ENCODE peak calls at places on chromosome 19, in five cellular contexts. One of them, this sample, is unnamed.
A peak's percentile ranks its signal among the peaks of the same experiment; 100 is the strongest.

GRCh38 chr19:28416245-28416644 is 796.7 kb downstream of the UQCRFS1 start:
- DNase-seq in activated CD4-positive, alpha-beta T cell treated with anti-CD3 and anti-CD28 coated beads, Interleukin-2, amount 50 U/mL, for 24 hours: no peak
- DNase-seq in NCI-H2171 treated with DMSO at 0.1 percent for 48 hours: no peak
- DNase-seq in heart left ventricle: no peak
- DNase-seq in brain microvascular endothelial cell: no peak
- DNase-seq in this sample: no peak

GRCh38 chr19:29866011-29866410 is 54.2 kb downstream of the CCNE1 start:
- DNase-seq in heart left ventricle: no peak
- DNase-seq in activated CD4-positive, alpha-beta T cell treated with anti-CD3 and anti-CD28 coated beads, Interleukin-2, amount 50 U/mL, for 24 hours: no peak
- DNase-seq in NCI-H2171 treated with DMSO at 0.1 percent for 48 hours: no peak
- DNase-seq in brain microvascular endothelial cell: no peak
- DNase-seq in this sample: no peak

GRCh38 chr19:7783991-7784421 is 21.0 kb downstream of the CLEC4M start:
- DNase-seq in NCI-H2171 treated with DMSO at 0.1 percent for 48 hours: no peak
- DNase-seq in heart left ventricle: no peak
- DNase-seq in brain microvascular endothelial cell: peak; percentile 7
- DNase-seq in activated CD4-positive, alpha-beta T cell treated with anti-CD3 and anti-CD28 coated beads, Interleukin-2, amount 50 U/mL, for 24 hours: no peak
- DNase-seq in this sample: peak; percentile 24

GRCh38 chr19:32977269-32977668 is 5.2 kb downstream of the FAAP24 start:
- DNase-seq in brain microvascular endothelial cell: no peak
- DNase-seq in NCI-H2171 treated with DMSO at 0.1 percent for 48 hours: no peak
- DNase-seq in activated CD4-positive, alpha-beta T cell treated with anti-CD3 and anti-CD28 coated beads, Interleukin-2, amount 50 U/mL, for 24 hours: no peak
- DNase-seq in heart left ventricle: no peak
- DNase-seq in this sample: no peak

GRCh38 chr19:11198175-11198534 is 810 bp upstream of the KANK2 start:
- DNase-seq in brain microvascular endothelial cell: no peak
- DNase-seq in activated CD4-positive, alpha-beta T cell treated with anti-CD3 and anti-CD28 coated beads, Interleukin-2, amount 50 U/mL, for 24 hours: no peak
- DNase-seq in NCI-H2171 treated with DMSO at 0.1 percent for 48 hours: no peak
- DNase-seq in heart left ventricle: no peak
- DNase-seq in this sample: no peak

GRCh38 chr19:7188682-7189629 is 105.3 kb downstream of the INSR start:
- DNase-seq in heart left ventricle: peak; percentile 61
- DNase-seq in activated CD4-positive, alpha-beta T cell treated with anti-CD3 and anti-CD28 coated beads, Interleukin-2, amount 50 U/mL, for 24 hours: no peak
- DNase-seq in brain microvascular endothelial cell: no peak
- DNase-seq in NCI-H2171 treated with DMSO at 0.1 percent for 48 hours: no peak
- DNase-seq in this sample: no peak

GRCh38 chr19:919157-920050 is 2.3 kb downstream of the KISS1R start:
- DNase-seq in NCI-H2171 treated with DMSO at 0.1 percent for 48 hours: peak; percentile 84
- DNase-seq in heart left ventricle: no peak
- DNase-seq in activated CD4-positive, alpha-beta T cell treated with anti-CD3 and anti-CD28 coated beads, Interleukin-2, amount 50 U/mL, for 24 hours: no peak
- DNase-seq in brain microvascular endothelial cell: no peak
- DNase-seq in this sample: no peak

GRCh38 chr19:46748325-46749109 is 2.3 kb upstream of the STRN4 start:
- DNase-seq in brain microvascular endothelial cell: peak; percentile 55
- DNase-seq in activated CD4-positive, alpha-beta T cell treated with anti-CD3 and anti-CD28 coated beads, Interleukin-2, amount 50 U/mL, for 24 hours: peak; percentile 65
- DNase-seq in heart left ventricle: peak; percentile 67
- DNase-seq in NCI-H2171 treated with DMSO at 0.1 percent for 48 hours: peak; percentile 23
- DNase-seq in this sample: peak; percentile 71

GRCh38 chr19:2199215-2199614 is 35.5 kb downstream of the DOT1L start:
- DNase-seq in brain microvascular endothelial cell: no peak
- DNase-seq in heart left ventricle: no peak
- DNase-seq in NCI-H2171 treated with DMSO at 0.1 percent for 48 hours: no peak
- DNase-seq in activated CD4-positive, alpha-beta T cell treated with anti-CD3 and anti-CD28 coated beads, Interleukin-2, amount 50 U/mL, for 24 hours: no peak
- DNase-seq in this sample: no peak

GRCh38 chr19:47109541-47110375 is 3.8 kb downstream of the ZC3H4 start:
- DNase-seq in activated CD4-positive, alpha-beta T cell treated with anti-CD3 and anti-CD28 coated beads, Interleukin-2, amount 50 U/mL, for 24 hours: peak; percentile 62
- DNase-seq in NCI-H2171 treated with DMSO at 0.1 percent for 48 hours: peak; percentile 20
- DNase-seq in heart left ventricle: no peak
- DNase-seq in brain microvascular endothelial cell: peak; percentile 25
- DNase-seq in this sample: no peak

GRCh38 chr19:5515737-5516136 is 52.0 kb downstream of the TINCR start:
- DNase-seq in brain microvascular endothelial cell: no peak
- DNase-seq in heart left ventricle: no peak
- DNase-seq in NCI-H2171 treated with DMSO at 0.1 percent for 48 hours: no peak
- DNase-seq in activated CD4-positive, alpha-beta T cell treated with anti-CD3 and anti-CD28 coated beads, Interleukin-2, amount 50 U/mL, for 24 hours: no peak
- DNase-seq in this sample: no peak

GRCh38 chr19:5264453-5264852 is 76.2 kb downstream of the PTPRS start:
- DNase-seq in heart left ventricle: no peak
- DNase-seq in brain microvascular endothelial cell: no peak
- DNase-seq in NCI-H2171 treated with DMSO at 0.1 percent for 48 hours: no peak
- DNase-seq in activated CD4-positive, alpha-beta T cell treated with anti-CD3 and anti-CD28 coated beads, Interleukin-2, amount 50 U/mL, for 24 hours: no peak
- DNase-seq in this sample: no peak